ENCODE peak calls at places on chromosomes 2 and 18, in nine cellular contexts. I, Q, V, L, N, T, K, S and W are unnamed samples. For H3K27me3 and H3K4me1, the result is how much of the 10 kb centered on the place peaks cover.

GRCh38 chr2:529425-529824 is 147.8 kb downstream of the TMEM18 start:
- DNase-seq in T (no peak), L (no peak), S (no peak), K (no peak), Q (no peak), N (no peak), I (no peak), V (peak), W (no peak)

GRCh38 chr18:44594779-44595467 is 85.8 kb upstream of the SETBP1 start:
- DNase-seq in L (no peak), N (peak), K (no peak), V (peak), I (peak), T (no peak), S (no peak), Q (no peak), W (no peak)

GRCh38 chr2:240968731-240969624 is 29.4 kb upstream of the SNED1 start:
- DNase-seq in L (peak), V (no peak), S (peak), Q (peak), K (peak), N (no peak), I (no peak), T (peak), W (no peak)

GRCh38 chr2:165016772-165017411 is 61.6 kb upstream of the SLC38A11 start:
- DNase-seq in T (peak), K (no peak), I (peak), V (peak), S (no peak), Q (no peak), N (peak), L (no peak), W (no peak)

GRCh38 chr2:99834426-99834825 is 308.0 kb downstream of the AFF3 start:
- DNase-seq in K (no peak), Q (no peak), T (no peak), I (no peak), L (no peak), V (no peak), S (no peak), N (no peak), W (no peak)

GRCh38 chr2:29023188-29023587 is 42.1 kb downstream of the TOGARAM2 start:
- DNase-seq in T (no peak), K (no peak), S (no peak), N (no peak), Q (no peak), V (no peak), L (no peak), I (no peak), W (no peak)

GRCh38 chr2:130766711-130767407 is 11.5 kb downstream of the AMER3 start:
- DNase-seq in Q (no peak), N (no peak), V (no peak), K (no peak), S (no peak), I (no peak), T (no peak), L (no peak), W (no peak)

GRCh38 chr2:99841749-99842148 is 300.6 kb downstream of the AFF3 start:
- DNase-seq in N (no peak), T (no peak), K (no peak), V (peak), L (no peak), S (no peak), Q (no peak), I (no peak), W (no peak)

GRCh38 chr2:193808877-193809276 is 1614.1 kb upstream of the TMEFF2 start:
- DNase-seq in I (no peak), Q (no peak), L (no peak), T (no peak), N (peak), K (no peak), S (no peak), V (no peak), W (no peak)

GRCh38 chr18:68056936-68057335 is 540.4 kb upstream of the DSEL start:
- DNase-seq in S (no peak), K (no peak), Q (no peak), N (no peak), I (no peak), V (peak), L (no peak), T (no peak), W (no peak)

GRCh38 chr2:157840568-157841156 is 35.5 kb downstream of the ACVR1 start:
- DNase-seq in S (peak), N (no peak), K (peak), I (no peak), L (peak), T (peak), V (peak), Q (peak), W (no peak)

GRCh38 chr18:47263197-47263827 is 11.9 kb upstream of the SKOR2 start:
- DNase-seq in I (no peak), T (peak), Q (no peak), K (no peak), N (no peak), V (no peak), L (peak), S (peak), W (no peak)

GRCh38 chr18:47262397-47263196 is 11.1 kb upstream of the SKOR2 start:
- DNase-seq in Q (no peak), I (no peak), V (no peak), K (no peak), S (peak), L (no peak), N (no peak), T (peak), W (no peak)

GRCh38 chr18:47260924-47261701 is 9.7 kb upstream of the SKOR2 start:
- DNase-seq in N (no peak), S (peak), V (no peak), T (peak), K (no peak), Q (no peak), I (no peak), L (no peak), W (no peak)

GRCh38 chr18:47260138-47260923 is 8.9 kb upstream of the SKOR2 start:
- DNase-seq in V (peak), K (peak), S (peak), N (peak), I (no peak), L (peak), Q (no peak), T (peak), W (no peak)

GRCh38 chr18:47261902-47262301 is 10.4 kb upstream of the SKOR2 start:
- DNase-seq in Q (no peak), T (no peak), K (no peak), L (no peak), I (no peak), N (no peak), S (no peak), V (no peak), W (no peak)
- H3K27me3 ChIP-seq in Q (under half), T (half or more), K (half or more), L (under half), I (under half), N (under half), S (half or more), V (under half), W (half or more)

GRCh38 chr18:26617151-26617554 is 68.8 kb upstream of the KCTD1 start:
- DNase-seq in S (no peak), L (no peak), I (peak), V (peak), Q (no peak), T (no peak), K (no peak), N (peak), W (no peak)

GRCh38 chr18:26624443-26624842 is 76.1 kb upstream of the KCTD1 start:
- DNase-seq in N (no peak), V (no peak), Q (no peak), L (no peak), T (no peak), I (no peak), K (no peak), S (no peak), W (no peak)

GRCh38 chr18:26618130-26618529 is 69.8 kb upstream of the KCTD1 start:
- DNase-seq in V (no peak), Q (no peak), S (no peak), T (no peak), I (no peak), K (no peak), N (peak), L (no peak), W (no peak)

GRCh38 chr18:26619350-26619749 is 71.0 kb upstream of the KCTD1 start:
- DNase-seq in I (no peak), S (no peak), T (no peak), Q (no peak), N (no peak), V (no peak), K (no peak), L (no peak), W (no peak)

DNA sequence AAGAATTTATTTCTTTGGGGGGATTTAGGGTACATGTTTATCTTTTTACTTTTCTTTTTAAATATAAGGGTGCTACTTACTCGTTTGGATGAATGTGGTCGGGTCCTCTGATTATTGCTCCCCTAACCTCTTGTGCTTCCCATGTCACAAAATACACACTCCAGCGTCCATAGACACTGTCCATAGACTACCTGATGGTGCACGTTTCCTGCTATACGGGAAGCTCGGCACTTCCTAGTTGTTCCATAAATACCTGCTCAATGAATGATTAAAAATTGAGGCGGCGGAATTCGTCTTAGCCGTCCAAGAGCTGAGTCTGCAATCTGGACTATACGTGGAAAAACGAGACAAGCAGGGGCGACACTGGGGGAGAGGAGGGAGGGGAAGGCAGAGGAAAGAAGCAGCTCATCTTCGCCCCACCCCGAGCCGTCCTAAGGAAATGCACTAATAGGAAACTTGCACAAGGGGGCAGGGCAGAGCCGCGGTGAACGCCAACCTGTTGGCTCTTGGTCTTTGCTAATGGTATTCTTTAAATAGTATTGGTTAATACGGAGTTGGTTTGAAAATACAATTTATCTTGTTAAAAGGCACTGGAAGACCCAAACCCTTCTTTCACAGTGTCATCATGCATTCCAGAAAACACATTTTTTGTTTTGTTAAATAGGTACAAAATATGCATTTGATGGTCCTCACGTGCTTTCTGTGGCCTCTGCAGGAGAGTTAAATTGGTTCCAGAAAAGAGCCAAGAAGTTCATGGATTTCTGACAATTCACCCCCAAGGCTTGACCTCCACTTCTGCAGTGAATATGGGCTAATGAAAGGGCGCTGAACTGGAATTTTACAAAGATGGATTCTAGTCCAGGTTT is 73.0 kb upstream of the KCTD1 start:
- DNase-seq in K (peak), Q (peak), S (no peak), I (peak), L (peak), V (no peak), N (peak), T (peak), W (peak)
- H3K27ac ChIP-seq in K (no peak), Q (no peak), S (no peak), I (no peak), L (no peak), V (no peak), N (no peak), T (no peak), W (no peak)

GRCh38 chr18:48924621-48925601 is 25.9 kb downstream of the SMAD7 start:
- DNase-seq in N (no peak), Q (no peak), V (no peak), K (no peak), L (no peak), S (no peak), I (no peak), T (no peak), W (no peak)
- H3K4me1 ChIP-seq in N (under half), Q (half or more), V (half or more), K (half or more), L (under half), S (half or more), I (under half), T (under half), W (under half)

GRCh38 chr2:218857371-218858137 is 2.1 kb upstream of the WNT6 start:
- DNase-seq in S (no peak), T (no peak), L (peak), N (no peak), I (no peak), V (no peak), K (no peak), Q (no peak), W (no peak)

GRCh38 chr2:218855305-218856167 is 4.1 kb upstream of the WNT6 start:
- DNase-seq in Q (no peak), V (no peak), N (no peak), I (no peak), L (peak), K (no peak), S (no peak), T (no peak), W (no peak)

GRCh38 chr2:218856896-218857243 is 2.7 kb upstream of the WNT6 start:
- DNase-seq in I (no peak), S (no peak), V (no peak), T (no peak), L (peak), N (no peak), Q (no peak), K (no peak), W (no peak)

GRCh38 chr2:218854860-218855259 is 4.7 kb upstream of the WNT6 start:
- DNase-seq in V (no peak), I (no peak), K (no peak), L (peak), N (no peak), S (no peak), Q (no peak), T (no peak), W (no peak)

GRCh38 chr2:218856168-218856895 is 3.3 kb upstream of the WNT6 start:
- DNase-seq in N (no peak), S (no peak), L (peak), Q (no peak), K (no peak), I (no peak), V (no peak), T (no peak), W (no peak)
- H3K27me3 ChIP-seq in N (under half), S (under half), L (under half), Q (under half), K (half or more), I (under half), V (half or more), T (half or more), W (half or more)

DNA sequence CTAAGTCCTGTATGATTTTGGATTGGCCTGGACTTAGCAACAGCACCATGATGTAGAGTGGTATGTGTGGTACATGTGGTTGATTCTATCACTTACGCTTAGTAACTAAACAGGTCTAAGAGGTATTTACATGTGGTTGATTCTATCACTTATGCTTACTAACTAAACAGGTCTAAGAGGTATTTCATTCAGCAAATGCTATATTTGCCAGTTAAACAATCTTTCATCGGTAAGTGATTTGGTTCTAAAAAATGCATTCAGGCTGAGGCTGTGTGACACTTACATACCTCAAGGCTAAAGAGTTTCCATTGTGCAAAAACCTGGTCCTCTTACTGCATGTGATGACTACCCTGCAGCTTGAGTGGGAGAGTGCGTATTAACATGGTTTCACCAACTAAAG is 13.1 kb downstream of the EIF4E2 start:
- DNase-seq in Q (no peak), N (peak), I (no peak), T (no peak), K (no peak), S (no peak), L (no peak), V (peak), W (no peak)
- H3K27ac ChIP-seq in Q (no peak), N (no peak), I (no peak), T (no peak), K (no peak), S (no peak), L (no peak), V (no peak), W (no peak)

DNA sequence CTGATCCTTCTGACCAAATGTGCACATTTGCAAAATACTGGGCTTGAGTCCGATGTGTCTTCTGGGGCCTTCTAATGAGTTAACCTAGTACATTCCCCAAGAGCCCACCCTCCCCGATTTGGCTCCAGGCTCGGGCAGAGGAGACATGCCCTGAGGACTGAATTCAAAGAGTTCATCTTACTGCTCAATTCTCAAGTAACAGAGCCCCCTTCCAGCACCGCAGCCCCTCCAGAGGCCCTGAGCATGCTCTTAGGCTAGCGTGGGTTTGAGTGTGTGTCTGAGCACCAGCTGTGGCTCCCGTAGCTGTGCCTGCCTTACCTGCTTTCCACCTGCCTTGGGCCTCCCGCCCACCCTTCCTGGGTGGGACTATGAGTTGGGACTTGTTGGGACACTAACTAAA is 116.6 kb upstream of the COPS8 start:
- DNase-seq in N (no peak), V (no peak), T (no peak), I (no peak), L (no peak), S (no peak), Q (no peak), K (no peak), W (no peak)
- H3K4me1 ChIP-seq in N (under half), V (under half), T (under half), I (under half), L (under half), S (under half), Q (under half), K (under half), W (under half)